ENCODE peak calls at places on chromosomes 1 and 21, in seven cellular contexts. S is right lobe of liver, G is esophagus squamous epithelium, V is NB4, W is Peyer's patch, N is breast epithelium, Z is suprapubic skin. I is an unnamed sample.

GRCh38 chr21:32946654-32947053 is 79.1 kb upstream of the OLIG2 start:
- DNase-seq in Z (no peak), V (no peak), G (no peak), S (no peak), W (no peak), N (no peak), I (no peak)

GRCh38 chr1:246837418-246838117 is 94.2 kb downstream of the AHCTF1 start:
- DNase-seq in G (no peak), N (no peak), W (no peak), S (no peak), Z (no peak), V (peak), I (no peak)

GRCh38 chr1:17475729-17476128 is 36.3 kb upstream of the RCC2 start:
- DNase-seq in S (no peak), G (no peak), N (no peak), Z (no peak), W (no peak), V (peak), I (peak)

GRCh38 chr1:45359882-45360513 is 19.8 kb upstream of the MUTYH start:
- DNase-seq in W (peak), Z (no peak), V (peak), S (no peak), G (no peak), N (peak), I (no peak)

GRCh38 chr1:61330571-61330970 is 248.2 kb downstream of the NFIA start:
- DNase-seq in W (no peak), N (no peak), G (no peak), Z (no peak), S (no peak), V (no peak), I (no peak)

GRCh38 chr1:200972985-200973742 is 50.4 kb downstream of the KIF21B start:
- DNase-seq in W (no peak), G (no peak), V (no peak), Z (no peak), N (no peak), S (no peak), I (no peak)

GRCh38 chr1:6005276-6005917 is 13.2 kb upstream of the NPHP4 start:
- DNase-seq in V (no peak), Z (no peak), G (no peak), S (peak), W (no peak), N (no peak), I (no peak)

GRCh38 chr1:7302873-7303272 is 468.2 kb upstream of the VAMP3 start:
- DNase-seq in N (no peak), Z (no peak), W (no peak), G (no peak), S (no peak), V (no peak), I (no peak)

GRCh38 chr1:54615531-54616245 is 7.6 kb downstream of the FAM151A start:
- DNase-seq in W (no peak), G (no peak), V (peak), Z (peak), N (no peak), S (no peak), I (no peak)

GRCh38 chr21:45615145-45615711 is 28.3 kb upstream of the PCBP3 start:
- DNase-seq in N (no peak), W (peak), V (peak), G (no peak), Z (peak), S (peak), I (no peak)

GRCh38 chr1:246051909-246052518 is 455.1 kb downstream of the SMYD3 start:
- DNase-seq in V (no peak), N (no peak), W (no peak), S (no peak), G (no peak), Z (no peak), I (no peak)

GRCh38 chr1:211305044-211305443 is 21.6 kb upstream of the TRAF5 start:
- DNase-seq in Z (no peak), W (no peak), S (no peak), N (no peak), V (no peak), G (no peak), I (no peak)

GRCh38 chr1:228283043-228283371 is 75.2 kb downstream of the OBSCN start:
- DNase-seq in V (no peak), N (no peak), W (no peak), S (no peak), Z (peak), G (no peak), I (no peak)

GRCh38 chr1:8077120-8077573 is 51.0 kb upstream of the ERRFI1 start:
- DNase-seq in S (no peak), Z (no peak), G (no peak), W (no peak), V (peak), N (peak), I (peak)

GRCh38 chr21:26715878-26716506 is 129.2 kb downstream of the ADAMTS1 start:
- DNase-seq in G (no peak), W (no peak), N (no peak), S (no peak), Z (no peak), V (peak), I (peak)

GRCh38 chr21:43572443-43572842 is 86.8 kb downstream of the HSF2BP start:
- DNase-seq in S (no peak), N (no peak), Z (no peak), V (no peak), G (no peak), W (no peak), I (no peak)

GRCh38 chr21:42056996-42057689 is 14.0 kb upstream of the UMODL1 start:
- DNase-seq in N (peak), Z (no peak), V (no peak), W (no peak), S (no peak), G (no peak), I (no peak)

GRCh38 chr21:38208118-38208517 is 48.7 kb upstream of the KCNJ15 start:
- DNase-seq in N (no peak), V (no peak), Z (no peak), S (no peak), W (no peak), G (no peak), I (no peak)

GRCh38 chr1:204417231-204417997 is 5.8 kb upstream of the PPP1R15B start:
- DNase-seq in Z (peak), N (peak), S (peak), G (no peak), W (no peak), V (peak), I (peak)

GRCh38 chr21:34846601-34847112 is 177.9 kb downstream of the CLIC6 start:
- DNase-seq in Z (no peak), N (no peak), V (no peak), W (no peak), G (no peak), S (no peak), I (no peak)

GRCh38 chr1:25927541-25928265 is 21.5 kb upstream of the STMN1 start:
- DNase-seq in Z (no peak), W (no peak), N (no peak), S (no peak), V (peak), G (no peak), I (no peak)

GRCh38 chr1:233025566-233025965 is 75.2 kb downstream of the NTPCR start:
- DNase-seq in N (no peak), V (no peak), Z (no peak), W (no peak), S (no peak), G (no peak), I (no peak)

GRCh38 chr1:21663251-21663950 is 5.8 kb downstream of the RAP1GAP start:
- DNase-seq in V (no peak), Z (peak), W (no peak), G (no peak), S (no peak), N (no peak), I (no peak)

GRCh38 chr1:174413632-174414031 is 34.1 kb upstream of the GPR52 start:
- DNase-seq in S (no peak), V (no peak), W (no peak), G (no peak), N (no peak), Z (no peak), I (no peak)

GRCh38 chr1:161266096-161266679 is 7.6 kb downstream of the PCP4L1 start:
- DNase-seq in Z (no peak), N (no peak), V (no peak), W (no peak), S (no peak), G (no peak), I (peak)

GRCh38 chr1:234553241-234554156 is 56.5 kb downstream of the IRF2BP2 start:
- DNase-seq in N (peak), S (no peak), V (no peak), Z (peak), W (no peak), G (no peak), I (no peak)

GRCh38 chr1:204705888-204706837 is 20.6 kb upstream of the LRRN2 start:
- DNase-seq in N (peak), G (no peak), V (no peak), W (no peak), S (no peak), Z (no peak), I (no peak)

GRCh38 chr1:178768423-178768822 is 43.4 kb downstream of the RALGPS2 start:
- DNase-seq in W (no peak), V (peak), S (no peak), Z (no peak), G (no peak), N (no peak), I (no peak)

GRCh38 chr1:155892801-155893200 is 18.3 kb downstream of the RIT1 start:
- DNase-seq in N (no peak), W (no peak), Z (no peak), S (no peak), G (no peak), V (no peak), I (peak)

GRCh38 chr1:193070942-193071341 is 11.5 kb downstream of the RO60 start:
- DNase-seq in G (no peak), V (peak), W (no peak), Z (no peak), S (no peak), N (no peak), I (no peak)

GRCh38 chr1:112722601-112723510 is 7.7 kb upstream of the PPM1J start:
- DNase-seq in S (no peak), N (no peak), V (no peak), Z (peak), G (no peak), W (no peak), I (no peak)

GRCh38 chr21:45497846-45498645 is 44.2 kb downstream of the SLC19A1 start:
- DNase-seq in G (no peak), V (no peak), S (peak), W (no peak), N (no peak), Z (peak), I (no peak)

GRCh38 chr1:233442392-233442791 is 114.9 kb downstream of the MAP3K21 start:
- DNase-seq in S (no peak), G (no peak), Z (no peak), N (no peak), W (no peak), V (no peak), I (no peak)

GRCh38 chr1:231937013-231937754 is 310.6 kb downstream of the DISC1 start:
- DNase-seq in N (no peak), W (no peak), V (no peak), G (no peak), Z (no peak), S (no peak), I (no peak)

GRCh38 chr1:6075747-6076146 is 30.1 kb downstream of the KCNAB2 start:
- DNase-seq in N (no peak), S (no peak), Z (no peak), V (peak), G (no peak), W (no peak), I (peak)

GRCh38 chr1:223771814-223772770 is 59.8 kb downstream of the CAPN2 start:
- DNase-seq in W (no peak), Z (no peak), G (no peak), S (no peak), N (peak), V (peak), I (peak)

GRCh38 chr1:99638853-99639252 is 7.1 kb upstream of the PALMD start:
- DNase-seq in V (no peak), W (no peak), Z (no peak), G (no peak), S (no peak), N (no peak), I (no peak)
- TF ChIP-seq POLR2A in V (no peak), W (no peak), Z (no peak), G (no peak), S (no peak), N (no peak), I (no peak)

GRCh38 chr1:185317886-185318310 is 855 bp upstream of the IVNS1ABP start:
- DNase-seq in G (peak), V (no peak), Z (peak), W (peak), S (peak), N (peak), I (peak)

GRCh38 chr1:185315364-185316108 is 1.5 kb downstream of the IVNS1ABP start:
- DNase-seq in V (peak), Z (no peak), W (no peak), S (peak), G (no peak), N (no peak), I (no peak)

GRCh38 chr1:185314416-185314815 is 2.6 kb downstream of the IVNS1ABP start:
- DNase-seq in G (no peak), Z (no peak), V (no peak), S (no peak), N (no peak), W (no peak), I (no peak)

GRCh38 chr1:185317034-185317885 is at the start of gene IVNS1ABP:
- DNase-seq in S (peak), Z (peak), N (peak), V (peak), G (peak), W (peak), I (peak)

GRCh38 chr1:185316163-185317033 is 645 bp downstream of the IVNS1ABP start:
- DNase-seq in G (peak), V (peak), W (peak), Z (peak), N (peak), S (peak), I (peak)
- TF ChIP-seq POLR2A in G (peak), V (peak), W (peak), Z (peak), N (no peak), S (no peak), I (peak)

DNA sequence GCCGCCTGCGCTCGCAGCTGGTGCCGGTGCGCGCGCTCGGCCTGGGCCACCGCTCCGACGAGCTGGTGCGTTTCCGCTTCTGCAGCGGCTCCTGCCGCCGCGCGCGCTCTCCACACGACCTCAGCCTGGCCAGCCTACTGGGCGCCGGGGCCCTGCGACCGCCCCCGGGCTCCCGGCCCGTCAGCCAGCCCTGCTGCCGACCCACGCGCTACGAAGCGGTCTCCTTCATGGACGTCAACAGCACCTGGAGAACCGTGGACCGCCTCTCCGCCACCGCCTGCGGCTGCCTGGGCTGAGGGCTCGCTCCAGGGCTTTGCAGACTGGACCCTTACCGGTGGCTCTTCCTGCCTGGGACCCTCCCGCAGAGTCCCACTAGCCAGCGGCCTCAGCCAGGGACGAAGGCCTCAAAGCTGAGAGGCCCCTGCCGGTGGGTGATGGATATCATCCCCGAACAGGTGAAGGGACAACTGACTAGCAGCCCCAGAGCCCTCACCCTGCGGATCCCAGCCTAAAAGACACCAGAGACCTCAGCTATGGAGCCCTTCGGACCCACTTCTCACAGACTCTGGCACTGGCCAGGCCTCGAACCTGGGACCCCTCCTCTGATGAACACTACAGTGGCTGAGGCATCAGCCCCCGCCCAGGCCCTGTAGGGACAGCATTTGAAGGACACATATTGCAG is 3.0 kb downstream of the ARTN start:
- DNase-seq in G (no peak), S (no peak), Z (no peak), N (no peak), W (no peak), V (peak), I (no peak)
- TF ChIP-seq POLR2A in G (no peak), S (no peak), Z (no peak), N (no peak), W (no peak), V (no peak), I (no peak)

GRCh38 chr1:164716992-164717703 is 158.2 kb downstream of the PBX1 start:
- DNase-seq in G (no peak), W (no peak), S (no peak), V (peak), Z (no peak), N (no peak), I (peak)
- TF ChIP-seq POLR2A in G (no peak), W (no peak), S (no peak), V (no peak), Z (no peak), N (no peak), I (no peak)

DNA sequence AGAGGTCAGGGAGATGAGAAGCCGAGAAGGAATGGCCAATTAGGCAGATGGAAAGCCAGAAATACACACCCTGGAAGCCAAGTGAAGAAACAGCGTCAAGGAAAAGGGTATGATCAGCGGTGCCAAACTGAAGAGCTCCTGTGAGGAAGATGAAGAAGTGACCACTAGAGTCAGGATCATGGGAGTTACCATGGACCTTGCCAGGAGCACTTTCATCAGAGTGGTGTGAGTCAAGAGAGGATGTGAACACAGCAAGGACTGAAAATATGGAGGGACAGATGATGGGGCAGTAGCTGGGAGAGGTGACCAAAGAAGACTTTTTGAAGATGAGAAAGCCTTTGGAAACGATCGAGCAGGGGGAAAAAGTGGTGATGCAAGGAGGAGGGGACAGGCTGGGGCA is 50.4 kb downstream of the CD34 start:
- DNase-seq in W (no peak), G (no peak), Z (no peak), V (no peak), N (peak), S (no peak), I (no peak)
- TF ChIP-seq POLR2A in W (no peak), G (no peak), Z (no peak), V (no peak), N (no peak), S (no peak), I (no peak)

DNA sequence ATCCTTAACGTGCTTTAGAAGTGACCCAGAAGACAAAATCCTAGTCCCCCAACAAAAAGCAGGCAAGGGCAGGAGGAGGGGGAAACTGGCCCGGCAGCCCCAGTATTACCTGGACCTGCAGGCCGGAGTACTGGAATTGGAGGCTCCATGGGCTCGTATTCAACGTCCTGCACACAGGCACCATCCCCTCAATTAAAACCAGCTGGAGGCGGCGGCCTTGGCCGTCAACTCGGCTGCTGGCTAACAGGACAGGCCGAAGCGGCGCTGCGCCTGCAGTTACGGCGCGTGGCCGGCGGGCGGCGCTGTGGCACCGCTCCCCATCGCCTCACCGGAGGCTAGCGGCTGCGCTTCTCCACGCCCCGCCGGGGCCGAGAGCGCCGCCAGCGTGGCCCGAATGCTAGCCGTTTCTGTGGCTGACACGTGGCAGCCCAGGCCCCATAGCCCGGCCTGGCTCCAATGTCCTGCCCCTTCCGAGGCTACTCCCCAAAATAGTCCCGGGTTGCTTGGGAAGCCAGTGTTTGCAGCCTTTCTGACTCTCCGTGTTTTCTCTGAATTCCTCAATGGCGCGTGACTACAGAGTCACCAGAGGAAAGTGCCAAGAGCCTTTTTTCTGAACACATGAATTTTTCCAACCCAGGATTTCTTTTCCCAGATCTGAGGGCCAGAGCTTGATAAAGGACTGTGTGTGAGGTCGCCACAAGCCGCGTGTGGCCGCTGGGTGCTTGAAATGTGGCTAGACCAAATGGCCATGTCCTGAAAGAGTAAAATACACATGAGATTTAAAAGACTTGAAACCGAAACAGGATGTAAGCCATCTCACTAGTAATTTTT is 82.5 kb downstream of the HHIPL2 start:
- DNase-seq in S (peak), G (peak), W (peak), Z (peak), V (peak), N (peak), I (peak)
- TF ChIP-seq POLR2A in S (peak), G (no peak), W (no peak), Z (peak), V (no peak), N (no peak), I (peak)

GRCh38 chr1:37471345-37472231 is 2.8 kb upstream of the ZC3H12A start:
- DNase-seq in S (no peak), Z (no peak), G (no peak), V (peak), W (no peak), N (peak), I (peak)
- TF ChIP-seq POLR2A in S (peak), Z (no peak), G (no peak), V (no peak), W (peak), N (no peak), I (peak)

GRCh38 chr1:184386271-184387068 is at the start of gene C1orf21:
- DNase-seq in W (peak), G (peak), V (peak), S (peak), Z (peak), N (peak), I (peak)
- TF ChIP-seq POLR2A in W (peak), G (no peak), V (no peak), S (no peak), Z (no peak), N (peak), I (peak)

GRCh38 chr1:2587071-2587859 is 688 bp downstream of the PRXL2B start:
- DNase-seq in W (peak), S (peak), N (no peak), V (peak), G (no peak), Z (no peak), I (no peak)
- TF ChIP-seq POLR2A in W (no peak), S (no peak), N (no peak), V (no peak), G (no peak), Z (no peak), I (no peak)

GRCh38 chr1:154154534-154155181 is at the start of gene NUP210L:
- DNase-seq in G (no peak), N (no peak), S (no peak), W (no peak), Z (no peak), V (no peak), I (no peak)
- TF ChIP-seq POLR2A in G (no peak), N (no peak), S (no peak), W (no peak), Z (no peak), V (no peak), I (no peak)

I was measured in H54.